ENCODE peak calls at places on chromosomes 12 and 14, in six cellular contexts. One of them, this sample, is unnamed.

GRCh38 chr14:64080452-64080851 is 213.7 kb downstream of the ESR2 start:
- DNase-seq in astrocyte of the spinal cord: no peak
- DNase-seq in naive thymus-derived CD4-positive, alpha-beta T cell: no peak
- DNase-seq in amniotic stem cell: no peak
- DNase-seq in A549: no peak
- DNase-seq in activated naive CD8-positive, alpha-beta T cell treated with anti-CD3 and anti-CD28 coated beads for 36 hours: no peak
- DNase-seq in this sample: no peak

GRCh38 chr14:104600141-104600643 is 4.4 kb downstream of the TMEM179 start:
- DNase-seq in astrocyte of the spinal cord: no peak
- DNase-seq in naive thymus-derived CD4-positive, alpha-beta T cell: no peak
- DNase-seq in amniotic stem cell: no peak
- DNase-seq in A549: peak
- DNase-seq in activated naive CD8-positive, alpha-beta T cell treated with anti-CD3 and anti-CD28 coated beads for 36 hours: no peak
- DNase-seq in this sample: no peak

GRCh38 chr14:91331761-91332447 is 85.7 kb downstream of the CCDC88C start:
- DNase-seq in astrocyte of the spinal cord: no peak
- DNase-seq in naive thymus-derived CD4-positive, alpha-beta T cell: no peak
- DNase-seq in amniotic stem cell: no peak
- DNase-seq in A549: no peak
- DNase-seq in activated naive CD8-positive, alpha-beta T cell treated with anti-CD3 and anti-CD28 coated beads for 36 hours: no peak
- DNase-seq in this sample: no peak

GRCh38 chr12:92439397-92439779 is 263.4 kb upstream of the PLEKHG7 start:
- DNase-seq in astrocyte of the spinal cord: peak
- DNase-seq in naive thymus-derived CD4-positive, alpha-beta T cell: no peak
- DNase-seq in amniotic stem cell: peak
- DNase-seq in A549: peak
- DNase-seq in activated naive CD8-positive, alpha-beta T cell treated with anti-CD3 and anti-CD28 coated beads for 36 hours: no peak
- DNase-seq in this sample: peak

GRCh38 chr12:102429755-102430154 is 50.6 kb downstream of the IGF1 start:
- DNase-seq in astrocyte of the spinal cord: no peak
- DNase-seq in naive thymus-derived CD4-positive, alpha-beta T cell: no peak
- DNase-seq in amniotic stem cell: no peak
- DNase-seq in A549: no peak
- DNase-seq in activated naive CD8-positive, alpha-beta T cell treated with anti-CD3 and anti-CD28 coated beads for 36 hours: no peak
- DNase-seq in this sample: no peak

GRCh38 chr14:44279357-44279756 is 227.7 kb downstream of the FSCB start:
- DNase-seq in astrocyte of the spinal cord: no peak
- DNase-seq in naive thymus-derived CD4-positive, alpha-beta T cell: no peak
- DNase-seq in amniotic stem cell: no peak
- DNase-seq in A549: no peak
- DNase-seq in activated naive CD8-positive, alpha-beta T cell treated with anti-CD3 and anti-CD28 coated beads for 36 hours: no peak
- DNase-seq in this sample: no peak

GRCh38 chr14:99511421-99512109 is 30.4 kb downstream of the CCNK start:
- DNase-seq in astrocyte of the spinal cord: peak
- DNase-seq in naive thymus-derived CD4-positive, alpha-beta T cell: no peak
- DNase-seq in amniotic stem cell: peak
- DNase-seq in A549: no peak
- DNase-seq in activated naive CD8-positive, alpha-beta T cell treated with anti-CD3 and anti-CD28 coated beads for 36 hours: no peak
- DNase-seq in this sample: no peak

GRCh38 chr14:103282932-103283331 is 51.1 kb upstream of the EIF5 start:
- DNase-seq in astrocyte of the spinal cord: no peak
- DNase-seq in naive thymus-derived CD4-positive, alpha-beta T cell: no peak
- DNase-seq in amniotic stem cell: no peak
- DNase-seq in A549: no peak
- DNase-seq in activated naive CD8-positive, alpha-beta T cell treated with anti-CD3 and anti-CD28 coated beads for 36 hours: no peak
- DNase-seq in this sample: no peak

GRCh38 chr12:66779466-66779865 is 100.6 kb upstream of the GRIP1 start:
- DNase-seq in astrocyte of the spinal cord: no peak
- DNase-seq in naive thymus-derived CD4-positive, alpha-beta T cell: no peak
- DNase-seq in amniotic stem cell: no peak
- DNase-seq in A549: no peak
- DNase-seq in activated naive CD8-positive, alpha-beta T cell treated with anti-CD3 and anti-CD28 coated beads for 36 hours: no peak
- DNase-seq in this sample: no peak

GRCh38 chr12:131919366-131920156 is 9.5 kb upstream of the PUS1 start:
- DNase-seq in astrocyte of the spinal cord: no peak
- DNase-seq in naive thymus-derived CD4-positive, alpha-beta T cell: no peak
- DNase-seq in amniotic stem cell: no peak
- DNase-seq in A549: no peak
- DNase-seq in activated naive CD8-positive, alpha-beta T cell treated with anti-CD3 and anti-CD28 coated beads for 36 hours: no peak
- DNase-seq in this sample: no peak

GRCh38 chr12:126389215-126389841 is 1324.1 kb downstream of the AACS start:
- DNase-seq in astrocyte of the spinal cord: peak
- DNase-seq in naive thymus-derived CD4-positive, alpha-beta T cell: no peak
- DNase-seq in amniotic stem cell: no peak
- DNase-seq in A549: no peak
- DNase-seq in activated naive CD8-positive, alpha-beta T cell treated with anti-CD3 and anti-CD28 coated beads for 36 hours: no peak
- DNase-seq in this sample: no peak

GRCh38 chr12:24838531-24838950 is 110.4 kb downstream of the BCAT1 start:
- DNase-seq in astrocyte of the spinal cord: peak
- DNase-seq in naive thymus-derived CD4-positive, alpha-beta T cell: no peak
- DNase-seq in amniotic stem cell: no peak
- DNase-seq in A549: no peak
- DNase-seq in activated naive CD8-positive, alpha-beta T cell treated with anti-CD3 and anti-CD28 coated beads for 36 hours: peak
- DNase-seq in this sample: peak

GRCh38 chr12:51836012-51836832 is 12.3 kb downstream of the FIGNL2 start:
- DNase-seq in astrocyte of the spinal cord: no peak
- DNase-seq in naive thymus-derived CD4-positive, alpha-beta T cell: no peak
- DNase-seq in amniotic stem cell: no peak
- DNase-seq in A549: no peak
- DNase-seq in activated naive CD8-positive, alpha-beta T cell treated with anti-CD3 and anti-CD28 coated beads for 36 hours: no peak
- DNase-seq in this sample: no peak

GRCh38 chr14:82855912-82856381 is 1322.3 kb upstream of the SEL1L start:
- DNase-seq in astrocyte of the spinal cord: peak
- DNase-seq in naive thymus-derived CD4-positive, alpha-beta T cell: no peak
- DNase-seq in amniotic stem cell: no peak
- DNase-seq in A549: no peak
- DNase-seq in activated naive CD8-positive, alpha-beta T cell treated with anti-CD3 and anti-CD28 coated beads for 36 hours: no peak
- DNase-seq in this sample: peak

GRCh38 chr12:20452496-20452895 is 84.2 kb downstream of the PDE3A start:
- DNase-seq in astrocyte of the spinal cord: no peak
- DNase-seq in naive thymus-derived CD4-positive, alpha-beta T cell: no peak
- DNase-seq in amniotic stem cell: no peak
- DNase-seq in A549: no peak
- DNase-seq in activated naive CD8-positive, alpha-beta T cell treated with anti-CD3 and anti-CD28 coated beads for 36 hours: no peak
- DNase-seq in this sample: no peak

GRCh38 chr12:101671157-101671791 is 26.2 kb upstream of the CHPT1 start:
- DNase-seq in astrocyte of the spinal cord: no peak
- DNase-seq in naive thymus-derived CD4-positive, alpha-beta T cell: peak
- DNase-seq in amniotic stem cell: no peak
- DNase-seq in A549: no peak
- DNase-seq in activated naive CD8-positive, alpha-beta T cell treated with anti-CD3 and anti-CD28 coated beads for 36 hours: peak
- DNase-seq in this sample: no peak

GRCh38 chr12:4900327-4900726 is 9.4 kb upstream of the KCNA1 start:
- DNase-seq in astrocyte of the spinal cord: no peak
- DNase-seq in naive thymus-derived CD4-positive, alpha-beta T cell: no peak
- DNase-seq in amniotic stem cell: peak
- DNase-seq in A549: no peak
- DNase-seq in activated naive CD8-positive, alpha-beta T cell treated with anti-CD3 and anti-CD28 coated beads for 36 hours: no peak
- DNase-seq in this sample: peak

GRCh38 chr12:89247541-89247942 is 104.8 kb downstream of the DUSP6 start:
- DNase-seq in astrocyte of the spinal cord: peak
- DNase-seq in naive thymus-derived CD4-positive, alpha-beta T cell: no peak
- DNase-seq in amniotic stem cell: no peak
- DNase-seq in A549: no peak
- DNase-seq in activated naive CD8-positive, alpha-beta T cell treated with anti-CD3 and anti-CD28 coated beads for 36 hours: no peak
- DNase-seq in this sample: no peak

GRCh38 chr12:8052679-8053078 is 13.5 kb downstream of the C3AR1 start:
- DNase-seq in astrocyte of the spinal cord: no peak
- DNase-seq in naive thymus-derived CD4-positive, alpha-beta T cell: no peak
- DNase-seq in amniotic stem cell: no peak
- DNase-seq in A549: no peak
- DNase-seq in activated naive CD8-positive, alpha-beta T cell treated with anti-CD3 and anti-CD28 coated beads for 36 hours: no peak
- DNase-seq in this sample: no peak

GRCh38 chr12:91327136-91327535 is 144.5 kb upstream of the DCN start:
- DNase-seq in astrocyte of the spinal cord: no peak
- DNase-seq in naive thymus-derived CD4-positive, alpha-beta T cell: no peak
- DNase-seq in amniotic stem cell: no peak
- DNase-seq in A549: no peak
- DNase-seq in activated naive CD8-positive, alpha-beta T cell treated with anti-CD3 and anti-CD28 coated beads for 36 hours: no peak
- DNase-seq in this sample: no peak

GRCh38 chr12:10243803-10244520 is 31.3 kb downstream of the GABARAPL1 start:
- DNase-seq in astrocyte of the spinal cord: no peak
- DNase-seq in naive thymus-derived CD4-positive, alpha-beta T cell: no peak
- DNase-seq in amniotic stem cell: no peak
- DNase-seq in A549: no peak
- DNase-seq in activated naive CD8-positive, alpha-beta T cell treated with anti-CD3 and anti-CD28 coated beads for 36 hours: no peak
- DNase-seq in this sample: no peak

GRCh38 chr14:90443161-90444076 is 46.6 kb downstream of the CALM1 start:
- DNase-seq in astrocyte of the spinal cord: no peak
- DNase-seq in naive thymus-derived CD4-positive, alpha-beta T cell: no peak
- DNase-seq in amniotic stem cell: no peak
- DNase-seq in A549: no peak
- DNase-seq in activated naive CD8-positive, alpha-beta T cell treated with anti-CD3 and anti-CD28 coated beads for 36 hours: no peak
- DNase-seq in this sample: no peak

GRCh38 chr14:23182372-23183014 is 967 bp downstream of the SLC7A8 start:
- DNase-seq in astrocyte of the spinal cord: no peak
- DNase-seq in naive thymus-derived CD4-positive, alpha-beta T cell: peak
- DNase-seq in amniotic stem cell: no peak
- DNase-seq in A549: no peak
- DNase-seq in activated naive CD8-positive, alpha-beta T cell treated with anti-CD3 and anti-CD28 coated beads for 36 hours: peak
- DNase-seq in this sample: no peak

This sample was measured in astrocyte of the cerebellum.